ENCODE peak calls at places on chromosome 11, in six cellular contexts. R is PC-9; S is CD8-positive, alpha-beta memory T cell; C is keratinocyte; O is psoas muscle; W is heart left ventricle. L is an unnamed sample.

GRCh38 chr11:119676461-119677020 is 52.5 kb downstream of the NECTIN1 start:
- DNase-seq in S (no peak), W (no peak), R (peak; percentile 51), O (no peak), C (no peak), L (peak; percentile 23)

GRCh38 chr11:65434057-65434666 is 11.6 kb downstream of the NEAT1 start:
- DNase-seq in S (no peak), W (no peak), R (no peak), C (no peak), O (no peak), L (no peak)

GRCh38 chr11:10520562-10520961 is 20.4 kb downstream of the RNF141 start:
- DNase-seq in S (no peak), O (no peak), W (no peak), R (no peak), C (no peak), L (no peak)

GRCh38 chr11:45501980-45502545 is 163.4 kb downstream of the CHST1 start:
- DNase-seq in R (no peak), O (no peak), S (no peak), W (no peak), C (no peak), L (no peak)

GRCh38 chr11:40360206-40360798 is 1099.2 kb downstream of the LRRC4C start:
- DNase-seq in S (no peak), O (no peak), C (no peak), R (no peak), W (no peak), L (no peak)

GRCh38 chr11:57597461-57597892 is at the start of gene SERPING1:
- DNase-seq in C (no peak), R (no peak), S (no peak), O (peak; percentile 84), W (peak; percentile 67), L (no peak)

GRCh38 chr11:96015911-96016565 is 92.1 kb upstream of the MTMR2 start:
- DNase-seq in R (no peak), S (no peak), W (no peak), C (no peak), O (no peak), L (no peak)

GRCh38 chr11:84924290-84924689 is 702.9 kb downstream of the DLG2 start:
- DNase-seq in C (no peak), W (no peak), R (no peak), O (no peak), S (no peak), L (no peak)

GRCh38 chr11:61041755-61042518 is 60.4 kb upstream of the CD5 start:
- DNase-seq in W (peak; percentile 75), R (no peak), O (no peak), S (peak; percentile 65), C (no peak), L (no peak)

GRCh38 chr11:36292311-36292722 is 3.1 kb upstream of the COMMD9 start:
- DNase-seq in O (no peak), C (no peak), R (no peak), S (no peak), W (no peak), L (peak; percentile 60)

GRCh38 chr11:36724742-36725387 is 126.8 kb upstream of the RAG2 start:
- DNase-seq in S (no peak), O (no peak), W (no peak), C (no peak), R (no peak), L (no peak)

GRCh38 chr11:77473801-77474508 is at the start of gene PAK1:
- DNase-seq in R (peak; percentile 83), S (peak; percentile 89), W (peak; percentile 87), C (peak; percentile 52), O (peak; percentile 83), L (peak; percentile 59)

GRCh38 chr11:128904872-128905344 is 13.8 kb downstream of the KCNJ5 start:
- DNase-seq in O (peak; percentile 32), C (no peak), R (no peak), W (peak; percentile 74), S (no peak), L (peak; percentile 3)

GRCh38 chr11:124872741-124873140 is 7.5 kb downstream of the ROBO3 start:
- DNase-seq in S (no peak), R (no peak), O (no peak), C (no peak), W (no peak), L (no peak)

GRCh38 chr11:47918370-47918690 is 62.0 kb upstream of the PTPRJ start:
- DNase-seq in S (no peak), C (no peak), R (no peak), W (no peak), O (no peak), L (no peak)

GRCh38 chr11:116928102-116928777 is 90.8 kb upstream of the APOA1 start:
- DNase-seq in O (no peak), W (no peak), R (no peak), C (no peak), S (no peak), L (no peak)

GRCh38 chr11:22666700-22667439 is 459 bp downstream of the GAS2 start:
- DNase-seq in C (no peak), R (no peak), S (no peak), O (peak; percentile 50), W (peak; percentile 79), L (no peak)

GRCh38 chr11:122242731-122243130 is 126.7 kb upstream of the BLID start:
- DNase-seq in O (no peak), R (no peak), C (no peak), W (no peak), S (no peak), L (no peak)

GRCh38 chr11:541433-541885 is 4.1 kb downstream of the LRRC56 start:
- DNase-seq in O (no peak), S (no peak), C (no peak), R (no peak), W (peak; percentile 51), L (no peak)

GRCh38 chr11:72771507-72771906 is 19.3 kb upstream of the ARAP1 start:
- DNase-seq in W (no peak), S (no peak), O (no peak), R (no peak), C (no peak), L (no peak)

GRCh38 chr11:34565417-34566208 is 52.0 kb upstream of the ELF5 start:
- DNase-seq in W (no peak), R (no peak), O (no peak), S (no peak), C (no peak), L (no peak)

GRCh38 chr11:104148074-104148473 is 15.9 kb downstream of the PDGFD start:
- DNase-seq in W (no peak), R (no peak), C (no peak), O (no peak), S (no peak), L (no peak)

GRCh38 chr11:85955531-85955930 is 100.3 kb downstream of the CCDC83 start:
- DNase-seq in S (no peak), R (no peak), O (no peak), C (no peak), W (no peak), L (peak; percentile 41)

GRCh38 chr11:86805873-86806310 is 5.5 kb downstream of the PRSS23 start:
- DNase-seq in W (no peak), C (no peak), O (no peak), R (no peak), S (peak; percentile 21), L (no peak)

GRCh38 chr11:6022954-6023353 is 7.6 kb downstream of the OR56A1 start:
- DNase-seq in O (no peak), W (no peak), S (no peak), R (no peak), C (no peak), L (no peak)

GRCh38 chr11:126317681-126318641 is 14.1 kb downstream of the DCPS start:
- DNase-seq in O (peak; percentile 78), C (no peak), W (peak; percentile 82), R (no peak), S (no peak), L (peak; percentile 67)

GRCh38 chr11:45063669-45064068 is 82.8 kb upstream of the PRDM11 start:
- DNase-seq in W (no peak), R (no peak), S (no peak), O (no peak), C (no peak), L (no peak)

GRCh38 chr11:111770581-111771134 is 4.5 kb upstream of the PPP2R1B start:
- DNase-seq in R (peak; percentile 45), O (no peak), S (no peak), W (no peak), C (no peak), L (no peak)
- H3K4me1 ChIP-seq in R (peaks cover 20% of the 10 kb centered on the region), O (no peaks in the 10 kb centered on the region), S (peaks cover 8% of the 10 kb centered on the region), W (peaks cover 21% of the 10 kb centered on the region), C (peaks cover 9% of the 10 kb centered on the region), L (peaks cover 8% of the 10 kb centered on the region)

GRCh38 chr11:43907028-43907966 is 26.7 kb downstream of the ALKBH3 start:
- DNase-seq in S (no peak), O (no peak), C (no peak), W (no peak), R (no peak), L (no peak)

GRCh38 chr11:43908683-43909082 is 28.1 kb downstream of the ALKBH3 start:
- DNase-seq in C (no peak), O (no peak), R (no peak), S (no peak), W (no peak), L (no peak)

GRCh38 chr11:43905788-43906187 is 25.2 kb downstream of the ALKBH3 start:
- DNase-seq in W (no peak), R (no peak), S (no peak), O (no peak), C (no peak), L (no peak)

GRCh38 chr11:43904737-43905515 is 24.3 kb downstream of the ALKBH3 start:
- DNase-seq in S (no peak), W (no peak), R (no peak), O (no peak), C (no peak), L (no peak)

GRCh38 chr11:43908191-43908590 is 27.6 kb downstream of the ALKBH3 start:
- DNase-seq in W (no peak), S (no peak), R (no peak), O (no peak), C (no peak), L (no peak)
- H3K4me1 ChIP-seq in W (peaks cover 18% of the 10 kb centered on the region), S (no peaks in the 10 kb centered on the region), R (no peaks in the 10 kb centered on the region), O (peaks cover 21% of the 10 kb centered on the region), C (peaks cover 15% of the 10 kb centered on the region), L (no peaks in the 10 kb centered on the region)

GRCh38 chr11:4932751-4933150 is 8.6 kb upstream of the OR51G1 start:
- DNase-seq in S (no peak), C (no peak), R (no peak), W (no peak), O (no peak), L (no peak)
- H3K4me1 ChIP-seq in S (no peaks in the 10 kb centered on the region), C (no peaks in the 10 kb centered on the region), R (no peaks in the 10 kb centered on the region), W (no peaks in the 10 kb centered on the region), O (no peaks in the 10 kb centered on the region), L (no peaks in the 10 kb centered on the region)

GRCh38 chr11:68329496-68329895 is 17.1 kb downstream of the LRP5 start:
- DNase-seq in W (no peak), C (no peak), S (no peak), R (no peak), O (no peak), L (no peak)

GRCh38 chr11:68327586-68328370 is 15.4 kb downstream of the LRP5 start:
- DNase-seq in R (no peak), C (no peak), O (no peak), W (no peak), S (no peak), L (no peak)

GRCh38 chr11:68326334-68327215 is 14.2 kb downstream of the LRP5 start:
- DNase-seq in S (no peak), C (no peak), R (no peak), O (no peak), W (no peak), L (no peak)

GRCh38 chr11:68329993-68330699 is 17.8 kb downstream of the LRP5 start:
- DNase-seq in W (no peak), R (no peak), O (no peak), S (no peak), C (no peak), L (no peak)

GRCh38 chr11:68328374-68329091 is 16.1 kb downstream of the LRP5 start:
- DNase-seq in S (no peak), W (peak; percentile 75), C (no peak), R (no peak), O (no peak), L (peak; percentile 52)
- H3K4me1 ChIP-seq in S (peaks cover 60% of the 10 kb centered on the region), W (peaks cover 59% of the 10 kb centered on the region), C (peaks cover 14% of the 10 kb centered on the region), R (no peaks in the 10 kb centered on the region), O (peaks cover 35% of the 10 kb centered on the region), L (peaks cover 14% of the 10 kb centered on the region)